ENCODE peak calls at places on chromosomes 2 and 18, in ten cellular contexts. A, E, O, S, H, J, I, Z, U and G are unnamed samples.

GRCh38 chr2:3422161-3422767 is 42.8 kb downstream of the TRAPPC12 start:
- DNase-seq in S (no peak), H (no peak), O (no peak), I (no peak), Z (no peak), U (no peak), E (no peak), A (no peak), J (no peak), G (no peak)

GRCh38 chr18:39620551-39621168 is 2055.1 kb upstream of the CELF4 start:
- DNase-seq in Z (no peak), H (no peak), I (no peak), J (no peak), A (no peak), O (no peak), E (no peak), U (no peak), S (no peak), G (no peak)

GRCh38 chr2:180507028-180507427 is 473.4 kb upstream of the UBE2E3 start:
- DNase-seq in A (no peak), S (no peak), H (no peak), E (no peak), J (peak), O (peak), U (no peak), I (peak), Z (no peak), G (no peak)

GRCh38 chr2:82023710-82024109 is 1719.2 kb upstream of the LRRTM1 start:
- DNase-seq in H (no peak), S (no peak), A (no peak), U (no peak), I (no peak), E (no peak), Z (no peak), O (no peak), J (no peak), G (no peak)

GRCh38 chr2:189191766-189192165 is 12.2 kb upstream of the COL5A2 start:
- DNase-seq in I (no peak), U (no peak), S (no peak), J (no peak), E (no peak), Z (no peak), A (no peak), O (peak), H (no peak), G (no peak)

GRCh38 chr18:48879008-48879431 is 71.7 kb downstream of the SMAD7 start:
- DNase-seq in H (no peak), U (no peak), E (no peak), Z (no peak), O (no peak), A (no peak), I (no peak), S (no peak), J (no peak), G (peak)

GRCh38 chr2:6011871-6012380 is 319.7 kb downstream of the SOX11 start:
- DNase-seq in A (no peak), I (no peak), S (no peak), E (no peak), O (no peak), H (no peak), J (no peak), U (no peak), Z (no peak), G (no peak)

GRCh38 chr2:45494275-45494977 is 116.6 kb downstream of the SRBD1 start:
- DNase-seq in H (peak), U (peak), E (no peak), J (peak), Z (no peak), I (peak), O (peak), A (no peak), S (peak), G (no peak)

GRCh38 chr18:64809801-64810200 is 660.9 kb upstream of the LINC00305 start:
- DNase-seq in J (no peak), U (no peak), H (no peak), S (no peak), E (no peak), I (no peak), O (no peak), A (no peak), Z (no peak), G (no peak)

GRCh38 chr2:43424262-43425207 is 171.3 kb downstream of the THADA start:
- DNase-seq in U (peak), E (no peak), I (no peak), O (peak), H (no peak), J (no peak), Z (no peak), S (no peak), A (no peak), G (no peak)

GRCh38 chr2:71174207-71174606 is 43.8 kb downstream of the MPHOSPH10 start:
- DNase-seq in S (no peak), J (no peak), A (no peak), I (no peak), H (peak), E (no peak), Z (no peak), U (no peak), O (no peak), G (no peak)

GRCh38 chr2:235543851-235544686 is 50.2 kb downstream of the AGAP1 start:
- DNase-seq in O (no peak), U (no peak), A (no peak), S (no peak), I (no peak), Z (no peak), E (no peak), J (no peak), H (no peak), G (no peak)

GRCh38 chr2:9178905-9179571 is 27.6 kb upstream of the ASAP2 start:
- DNase-seq in Z (peak), U (peak), A (no peak), I (peak), E (no peak), O (peak), H (no peak), S (peak), J (peak), G (no peak)

GRCh38 chr2:241130316-241130715 is 19.0 kb downstream of the PASK start:
- DNase-seq in Z (no peak), A (no peak), U (no peak), I (no peak), E (no peak), H (no peak), O (no peak), J (no peak), S (no peak), G (no peak)